ENCODE peak calls at places on chromosomes 16 and 17, in four cellular contexts. P is mesendoderm; J is stimulated activated CD4-positive, alpha-beta T cell treated with anti-CD3 and anti-CD28 coated beads, Interleukin-2, amount 100 ng/mL, for 24 hours; E is ovary. Y is an unnamed sample.

GRCh38 chr16:85401370-85401916 is 211.7 kb upstream of the GSE1 start:
- DNase-seq in P (no peak), J (no peak), E (peak), Y (no peak)

GRCh38 chr17:70313450-70313849 is 144.1 kb downstream of the KCNJ2 start:
- DNase-seq in P (no peak), J (no peak), E (no peak), Y (peak)

GRCh38 chr17:64118452-64118979 is 11.4 kb downstream of the ERN1 start:
- DNase-seq in P (no peak), J (no peak), E (peak), Y (peak)

GRCh38 chr16:22395960-22396359 is 21.5 kb upstream of the CDR2 start:
- DNase-seq in P (no peak), J (no peak), E (no peak), Y (no peak)

GRCh38 chr17:38921756-38922411 is 3.5 kb upstream of the LASP1NB start:
- DNase-seq in P (no peak), J (no peak), E (no peak), Y (no peak)

GRCh38 chr17:17498606-17499301 is 2.6 kb upstream of the RASD1 start:
- DNase-seq in P (no peak), J (no peak), E (no peak), Y (no peak)

GRCh38 chr17:34442387-34443111 is 79.5 kb upstream of the CCL1 start:
- DNase-seq in P (no peak), J (no peak), E (no peak), Y (no peak)

GRCh38 chr17:79986441-79987186 is 49.1 kb downstream of the TBC1D16 start:
- DNase-seq in P (no peak), J (no peak), E (peak), Y (peak)

GRCh38 chr16:9159839-9160550 is 68.6 kb downstream of the HAPSTR1 start:
- DNase-seq in P (peak), J (peak), E (no peak), Y (peak)

GRCh38 chr16:64627781-64628180 is 494.1 kb downstream of the CDH11 start:
- DNase-seq in P (no peak), J (no peak), E (no peak), Y (no peak)

GRCh38 chr16:85735225-85735722 is 15.6 kb downstream of the C16orf74 start:
- DNase-seq in P (no peak), J (no peak), E (no peak), Y (no peak)

GRCh38 chr16:3171855-3172593 is 16.0 kb upstream of the OR1F1 start:
- DNase-seq in P (peak), J (peak), E (no peak), Y (no peak)

GRCh38 chr16:4048481-4048880 is 67.8 kb downstream of the ADCY9 start:
- DNase-seq in P (no peak), J (no peak), E (no peak), Y (no peak)

GRCh38 chr17:63552211-63552610 is 1.9 kb downstream of the DCAF7 start:
- DNase-seq in P (no peak), J (no peak), E (no peak), Y (peak)

GRCh38 chr16:56281256-56281805 is 90.0 kb downstream of the GNAO1 start:
- DNase-seq in P (peak), J (no peak), E (no peak), Y (no peak)

GRCh38 chr16:5928476-5929055 is 831.0 kb upstream of the EEF2KMT start:
- DNase-seq in P (no peak), J (no peak), E (no peak), Y (no peak)

GRCh38 chr16:73071131-73071940 is 23.4 kb upstream of the ZFHX3 start:
- DNase-seq in P (peak), J (no peak), E (peak), Y (peak)

GRCh38 chr16:88464447-88465318 is 11.6 kb downstream of the ZFPM1 start:
- DNase-seq in P (peak), J (no peak), E (no peak), Y (peak)

GRCh38 chr16:77594798-77595625 is 127.3 kb upstream of the NUDT7 start:
- DNase-seq in P (no peak), J (no peak), E (no peak), Y (no peak)

GRCh38 chr16:53775821-53776431 is 72.0 kb downstream of the FTO start:
- DNase-seq in P (peak), J (no peak), E (no peak), Y (peak)

GRCh38 chr16:66898207-66898606 is 17.9 kb downstream of the PDP2 start:
- DNase-seq in P (no peak), J (no peak), E (peak), Y (no peak)

GRCh38 chr16:1776991-1777374 is 4.0 kb upstream of the MRPS34 start:
- DNase-seq in P (no peak), J (no peak), E (no peak), Y (no peak)

GRCh38 chr16:27313422-27314160 is at the start of gene IL4R:
- DNase-seq in P (peak), J (peak), E (peak), Y (peak)

GRCh38 chr16:75789237-75789636 is 62.9 kb upstream of the CPHXL start:
- DNase-seq in P (peak), J (no peak), E (no peak), Y (peak)

GRCh38 chr17:57902800-57903759 is 52.1 kb downstream of the CUEDC1 start:
- DNase-seq in P (no peak), J (no peak), E (peak), Y (peak)